ENCODE peak calls at places on chromosome 18, in eight cellular contexts. One of them, this sample, is unnamed.

GRCh38 chr18:57801379-57802165 is 1.5 kb downstream of the ATP8B1 start:
- DNase-seq in activated CD4-positive, alpha-beta memory T cell treated with anti-CD3 and anti-CD28 coated beads, Interleukin-2, amount 10 ng/mL, durations not matched to agents 7 days and 5 days: no peak
- DNase-seq in hepatic stellate cell: peak; percentile 58
- DNase-seq in DMS79: no peak
- DNase-seq in NCI-H2171: no peak
- DNase-seq in NCI-H187: no peak
- DNase-seq in stomach: peak; percentile 50
- DNase-seq in fibroblast of lung: peak; percentile 49
- DNase-seq in this sample: peak; percentile 87

GRCh38 chr18:13223341-13224148 is 5.0 kb downstream of the LDLRAD4 start:
- DNase-seq in activated CD4-positive, alpha-beta memory T cell treated with anti-CD3 and anti-CD28 coated beads, Interleukin-2, amount 10 ng/mL, durations not matched to agents 7 days and 5 days: peak; percentile 6
- DNase-seq in hepatic stellate cell: no peak
- DNase-seq in DMS79: peak; percentile 87
- DNase-seq in NCI-H2171: no peak
- DNase-seq in NCI-H187: no peak
- DNase-seq in stomach: peak; percentile 67
- DNase-seq in fibroblast of lung: no peak
- DNase-seq in this sample: no peak

GRCh38 chr18:28204154-28204553 is 27.2 kb upstream of the CDH2 start:
- DNase-seq in activated CD4-positive, alpha-beta memory T cell treated with anti-CD3 and anti-CD28 coated beads, Interleukin-2, amount 10 ng/mL, durations not matched to agents 7 days and 5 days: no peak
- DNase-seq in hepatic stellate cell: peak; percentile 43
- DNase-seq in DMS79: no peak
- DNase-seq in NCI-H2171: no peak
- DNase-seq in NCI-H187: no peak
- DNase-seq in stomach: no peak
- DNase-seq in fibroblast of lung: peak; percentile 94
- DNase-seq in this sample: peak; percentile 46

GRCh38 chr18:30280861-30281470 is 761.6 kb downstream of the DSC3 start:
- DNase-seq in activated CD4-positive, alpha-beta memory T cell treated with anti-CD3 and anti-CD28 coated beads, Interleukin-2, amount 10 ng/mL, durations not matched to agents 7 days and 5 days: no peak
- DNase-seq in hepatic stellate cell: no peak
- DNase-seq in DMS79: no peak
- DNase-seq in NCI-H2171: peak; percentile 19
- DNase-seq in NCI-H187: peak; percentile 7
- DNase-seq in stomach: no peak
- DNase-seq in fibroblast of lung: peak; percentile 41
- DNase-seq in this sample: no peak

GRCh38 chr18:26551217-26551708 is 2.9 kb upstream of the KCTD1 start:
- DNase-seq in activated CD4-positive, alpha-beta memory T cell treated with anti-CD3 and anti-CD28 coated beads, Interleukin-2, amount 10 ng/mL, durations not matched to agents 7 days and 5 days: no peak
- DNase-seq in hepatic stellate cell: no peak
- DNase-seq in DMS79: no peak
- DNase-seq in NCI-H2171: no peak
- DNase-seq in NCI-H187: no peak
- DNase-seq in stomach: no peak
- DNase-seq in fibroblast of lung: no peak
- DNase-seq in this sample: peak; percentile 83

GRCh38 chr18:63111549-63112402 is 207.8 kb downstream of the BCL2 start:
- DNase-seq in activated CD4-positive, alpha-beta memory T cell treated with anti-CD3 and anti-CD28 coated beads, Interleukin-2, amount 10 ng/mL, durations not matched to agents 7 days and 5 days: no peak
- DNase-seq in hepatic stellate cell: no peak
- DNase-seq in DMS79: no peak
- DNase-seq in NCI-H2171: no peak
- DNase-seq in NCI-H187: no peak
- DNase-seq in stomach: no peak
- DNase-seq in fibroblast of lung: no peak
- DNase-seq in this sample: peak; percentile 66

GRCh38 chr18:46475367-46475752 is 181.7 kb downstream of the LOXHD1 start:
- DNase-seq in activated CD4-positive, alpha-beta memory T cell treated with anti-CD3 and anti-CD28 coated beads, Interleukin-2, amount 10 ng/mL, durations not matched to agents 7 days and 5 days: no peak
- DNase-seq in hepatic stellate cell: no peak
- DNase-seq in DMS79: no peak
- DNase-seq in NCI-H2171: no peak
- DNase-seq in NCI-H187: no peak
- DNase-seq in stomach: no peak
- DNase-seq in fibroblast of lung: no peak
- DNase-seq in this sample: no peak

GRCh38 chr18:24270937-24271380 is 126.7 kb downstream of the OSBPL1A start:
- DNase-seq in activated CD4-positive, alpha-beta memory T cell treated with anti-CD3 and anti-CD28 coated beads, Interleukin-2, amount 10 ng/mL, durations not matched to agents 7 days and 5 days: no peak
- DNase-seq in hepatic stellate cell: peak; percentile 25
- DNase-seq in DMS79: no peak
- DNase-seq in NCI-H2171: no peak
- DNase-seq in NCI-H187: no peak
- DNase-seq in stomach: no peak
- DNase-seq in fibroblast of lung: peak; percentile 61
- DNase-seq in this sample: peak; percentile 81

GRCh38 chr18:45837283-45838070 is 12.0 kb downstream of the SIGLEC15 start:
- DNase-seq in activated CD4-positive, alpha-beta memory T cell treated with anti-CD3 and anti-CD28 coated beads, Interleukin-2, amount 10 ng/mL, durations not matched to agents 7 days and 5 days: peak; percentile 51
- DNase-seq in hepatic stellate cell: no peak
- DNase-seq in DMS79: no peak
- DNase-seq in NCI-H2171: peak; percentile 58
- DNase-seq in NCI-H187: no peak
- DNase-seq in stomach: peak; percentile 60
- DNase-seq in fibroblast of lung: peak; percentile 58
- DNase-seq in this sample: no peak

GRCh38 chr18:48375150-48375790 is 33.9 kb downstream of the ZBTB7C start:
- DNase-seq in activated CD4-positive, alpha-beta memory T cell treated with anti-CD3 and anti-CD28 coated beads, Interleukin-2, amount 10 ng/mL, durations not matched to agents 7 days and 5 days: no peak
- DNase-seq in hepatic stellate cell: no peak
- DNase-seq in DMS79: no peak
- DNase-seq in NCI-H2171: no peak
- DNase-seq in NCI-H187: no peak
- DNase-seq in stomach: no peak
- DNase-seq in fibroblast of lung: no peak
- DNase-seq in this sample: no peak

GRCh38 chr18:25464211-25464610 is 112.2 kb upstream of the ZNF521 start:
- DNase-seq in activated CD4-positive, alpha-beta memory T cell treated with anti-CD3 and anti-CD28 coated beads, Interleukin-2, amount 10 ng/mL, durations not matched to agents 7 days and 5 days: no peak
- DNase-seq in hepatic stellate cell: peak; percentile 44
- DNase-seq in DMS79: no peak
- DNase-seq in NCI-H2171: no peak
- DNase-seq in NCI-H187: no peak
- DNase-seq in stomach: no peak
- DNase-seq in fibroblast of lung: peak; percentile 66
- DNase-seq in this sample: no peak

GRCh38 chr18:48767090-48767670 is 183.6 kb downstream of the SMAD7 start:
- DNase-seq in activated CD4-positive, alpha-beta memory T cell treated with anti-CD3 and anti-CD28 coated beads, Interleukin-2, amount 10 ng/mL, durations not matched to agents 7 days and 5 days: no peak
- DNase-seq in hepatic stellate cell: peak; percentile 45
- DNase-seq in DMS79: no peak
- DNase-seq in NCI-H2171: peak; percentile 80
- DNase-seq in NCI-H187: no peak
- DNase-seq in stomach: no peak
- DNase-seq in fibroblast of lung: peak; percentile 14
- DNase-seq in this sample: peak; percentile 84

GRCh38 chr18:63119647-63120046 is 199.9 kb downstream of the BCL2 start:
- DNase-seq in activated CD4-positive, alpha-beta memory T cell treated with anti-CD3 and anti-CD28 coated beads, Interleukin-2, amount 10 ng/mL, durations not matched to agents 7 days and 5 days: no peak
- DNase-seq in hepatic stellate cell: no peak
- DNase-seq in DMS79: no peak
- DNase-seq in NCI-H2171: no peak
- DNase-seq in NCI-H187: no peak
- DNase-seq in stomach: no peak
- DNase-seq in fibroblast of lung: peak; percentile 26
- DNase-seq in this sample: peak; percentile 66

GRCh38 chr18:76491436-76491800 is 3.6 kb downstream of the ZNF516 start:
- DNase-seq in activated CD4-positive, alpha-beta memory T cell treated with anti-CD3 and anti-CD28 coated beads, Interleukin-2, amount 10 ng/mL, durations not matched to agents 7 days and 5 days: peak; percentile 59
- DNase-seq in hepatic stellate cell: peak; percentile 79
- DNase-seq in DMS79: no peak
- DNase-seq in NCI-H2171: peak; percentile 37
- DNase-seq in NCI-H187: peak; percentile 67
- DNase-seq in stomach: peak; percentile 80
- DNase-seq in fibroblast of lung: peak; percentile 70
- DNase-seq in this sample: peak; percentile 97

GRCh38 chr18:59562751-59563150 is 134.5 kb downstream of the CCBE1 start:
- DNase-seq in activated CD4-positive, alpha-beta memory T cell treated with anti-CD3 and anti-CD28 coated beads, Interleukin-2, amount 10 ng/mL, durations not matched to agents 7 days and 5 days: no peak
- DNase-seq in hepatic stellate cell: no peak
- DNase-seq in DMS79: no peak
- DNase-seq in NCI-H2171: no peak
- DNase-seq in NCI-H187: no peak
- DNase-seq in stomach: no peak
- DNase-seq in fibroblast of lung: no peak
- DNase-seq in this sample: no peak

GRCh38 chr18:25111382-25112070 is 240.4 kb downstream of the ZNF521 start:
- DNase-seq in activated CD4-positive, alpha-beta memory T cell treated with anti-CD3 and anti-CD28 coated beads, Interleukin-2, amount 10 ng/mL, durations not matched to agents 7 days and 5 days: no peak
- DNase-seq in hepatic stellate cell: no peak
- DNase-seq in DMS79: no peak
- DNase-seq in NCI-H2171: no peak
- DNase-seq in NCI-H187: no peak
- DNase-seq in stomach: no peak
- DNase-seq in fibroblast of lung: no peak
- DNase-seq in this sample: no peak

GRCh38 chr18:41396211-41396610 is 558.8 kb upstream of the PIK3C3 start:
- DNase-seq in activated CD4-positive, alpha-beta memory T cell treated with anti-CD3 and anti-CD28 coated beads, Interleukin-2, amount 10 ng/mL, durations not matched to agents 7 days and 5 days: no peak
- DNase-seq in hepatic stellate cell: no peak
- DNase-seq in DMS79: no peak
- DNase-seq in NCI-H2171: no peak
- DNase-seq in NCI-H187: no peak
- DNase-seq in stomach: no peak
- DNase-seq in fibroblast of lung: no peak
- DNase-seq in this sample: no peak

GRCh38 chr18:9914334-9914583 is 443 bp downstream of the VAPA start:
- DNase-seq in activated CD4-positive, alpha-beta memory T cell treated with anti-CD3 and anti-CD28 coated beads, Interleukin-2, amount 10 ng/mL, durations not matched to agents 7 days and 5 days: no peak
- DNase-seq in hepatic stellate cell: no peak
- DNase-seq in DMS79: no peak
- DNase-seq in NCI-H2171: no peak
- DNase-seq in NCI-H187: no peak
- DNase-seq in stomach: no peak
- DNase-seq in fibroblast of lung: no peak
- DNase-seq in this sample: no peak

GRCh38 chr18:32802606-32803451 is 30.0 kb upstream of the KLHL14 start:
- DNase-seq in activated CD4-positive, alpha-beta memory T cell treated with anti-CD3 and anti-CD28 coated beads, Interleukin-2, amount 10 ng/mL, durations not matched to agents 7 days and 5 days: no peak
- DNase-seq in hepatic stellate cell: no peak
- DNase-seq in DMS79: no peak
- DNase-seq in NCI-H2171: peak; percentile 23
- DNase-seq in NCI-H187: no peak
- DNase-seq in stomach: no peak
- DNase-seq in fibroblast of lung: no peak
- DNase-seq in this sample: no peak

GRCh38 chr18:26228562-26229260 is 2.5 kb downstream of the TAF4B start:
- DNase-seq in activated CD4-positive, alpha-beta memory T cell treated with anti-CD3 and anti-CD28 coated beads, Interleukin-2, amount 10 ng/mL, durations not matched to agents 7 days and 5 days: no peak
- DNase-seq in hepatic stellate cell: no peak
- DNase-seq in DMS79: no peak
- DNase-seq in NCI-H2171: no peak
- DNase-seq in NCI-H187: no peak
- DNase-seq in stomach: no peak
- DNase-seq in fibroblast of lung: no peak
- DNase-seq in this sample: no peak

GRCh38 chr18:1691860-1692259 is 787.2 kb downstream of the ADCYAP1 start:
- DNase-seq in activated CD4-positive, alpha-beta memory T cell treated with anti-CD3 and anti-CD28 coated beads, Interleukin-2, amount 10 ng/mL, durations not matched to agents 7 days and 5 days: no peak
- DNase-seq in hepatic stellate cell: no peak
- DNase-seq in DMS79: no peak
- DNase-seq in NCI-H2171: no peak
- DNase-seq in NCI-H187: no peak
- DNase-seq in stomach: no peak
- DNase-seq in fibroblast of lung: no peak
- DNase-seq in this sample: no peak

GRCh38 chr18:72762505-72763122 is 105.2 kb downstream of the NETO1 start:
- DNase-seq in activated CD4-positive, alpha-beta memory T cell treated with anti-CD3 and anti-CD28 coated beads, Interleukin-2, amount 10 ng/mL, durations not matched to agents 7 days and 5 days: no peak
- DNase-seq in hepatic stellate cell: peak; percentile 7
- DNase-seq in DMS79: no peak
- DNase-seq in NCI-H2171: no peak
- DNase-seq in NCI-H187: peak; percentile 0
- DNase-seq in stomach: no peak
- DNase-seq in fibroblast of lung: peak; percentile 46
- DNase-seq in this sample: peak; percentile 26

GRCh38 chr18:79427368-79428225 is 31.9 kb downstream of the NFATC1 start:
- DNase-seq in activated CD4-positive, alpha-beta memory T cell treated with anti-CD3 and anti-CD28 coated beads, Interleukin-2, amount 10 ng/mL, durations not matched to agents 7 days and 5 days: no peak
- DNase-seq in hepatic stellate cell: no peak
- DNase-seq in DMS79: no peak
- DNase-seq in NCI-H2171: no peak
- DNase-seq in NCI-H187: no peak
- DNase-seq in stomach: no peak
- DNase-seq in fibroblast of lung: no peak
- DNase-seq in this sample: no peak

GRCh38 chr18:10101293-10101701 is 187.5 kb downstream of the VAPA start:
- DNase-seq in activated CD4-positive, alpha-beta memory T cell treated with anti-CD3 and anti-CD28 coated beads, Interleukin-2, amount 10 ng/mL, durations not matched to agents 7 days and 5 days: no peak
- DNase-seq in hepatic stellate cell: peak; percentile 19
- DNase-seq in DMS79: no peak
- DNase-seq in NCI-H2171: no peak
- DNase-seq in NCI-H187: no peak
- DNase-seq in stomach: no peak
- DNase-seq in fibroblast of lung: peak; percentile 66
- DNase-seq in this sample: peak; percentile 86

GRCh38 chr18:48857023-48857694 is 93.6 kb downstream of the SMAD7 start:
- DNase-seq in activated CD4-positive, alpha-beta memory T cell treated with anti-CD3 and anti-CD28 coated beads, Interleukin-2, amount 10 ng/mL, durations not matched to agents 7 days and 5 days: no peak
- DNase-seq in hepatic stellate cell: no peak
- DNase-seq in DMS79: no peak
- DNase-seq in NCI-H2171: no peak
- DNase-seq in NCI-H187: no peak
- DNase-seq in stomach: no peak
- DNase-seq in fibroblast of lung: no peak
- DNase-seq in this sample: peak; percentile 46

GRCh38 chr18:5890261-5890605 is 5.1 kb downstream of the TMEM200C start:
- DNase-seq in activated CD4-positive, alpha-beta memory T cell treated with anti-CD3 and anti-CD28 coated beads, Interleukin-2, amount 10 ng/mL, durations not matched to agents 7 days and 5 days: no peak
- DNase-seq in hepatic stellate cell: no peak
- DNase-seq in DMS79: no peak
- DNase-seq in NCI-H2171: no peak
- DNase-seq in NCI-H187: no peak
- DNase-seq in stomach: no peak
- DNase-seq in fibroblast of lung: peak; percentile 17
- DNase-seq in this sample: peak; percentile 62

GRCh38 chr18:48580782-48581181 is 42.0 kb downstream of the CTIF start:
- DNase-seq in activated CD4-positive, alpha-beta memory T cell treated with anti-CD3 and anti-CD28 coated beads, Interleukin-2, amount 10 ng/mL, durations not matched to agents 7 days and 5 days: no peak
- DNase-seq in hepatic stellate cell: no peak
- DNase-seq in DMS79: no peak
- DNase-seq in NCI-H2171: no peak
- DNase-seq in NCI-H187: no peak
- DNase-seq in stomach: no peak
- DNase-seq in fibroblast of lung: no peak
- DNase-seq in this sample: no peak

GRCh38 chr18:8493141-8493540 is 116.1 kb upstream of the RAB12 start:
- DNase-seq in activated CD4-positive, alpha-beta memory T cell treated with anti-CD3 and anti-CD28 coated beads, Interleukin-2, amount 10 ng/mL, durations not matched to agents 7 days and 5 days: no peak
- DNase-seq in hepatic stellate cell: no peak
- DNase-seq in DMS79: no peak
- DNase-seq in NCI-H2171: no peak
- DNase-seq in NCI-H187: no peak
- DNase-seq in stomach: no peak
- DNase-seq in fibroblast of lung: no peak
- DNase-seq in this sample: peak; percentile 62